ENCODE peak calls at places on chromosome 13, in four cellular contexts. Z is HepG2, D is GM12878, F is H1. T is an unnamed sample.
A peak's percentile ranks its signal among the peaks of the same experiment; 100 is the strongest.

GRCh38 chr13:83498486-83499190 is 383.6 kb downstream of the SLITRK1 start:
- DNase-seq in Z (no peak), D (no peak), F (no peak), T (no peak)

GRCh38 chr13:99956473-99957349 is 14.9 kb downstream of the ZIC5 start:
- DNase-seq in F (peak; percentile 70), Z (peak; percentile 81), D (no peak), T (no peak)

GRCh38 chr13:50085063-50085462 is 69.8 kb downstream of the KCNRG start:
- DNase-seq in F (no peak), D (no peak), Z (peak; percentile 20), T (no peak)

GRCh38 chr13:65309906-65310305 is 1920.2 kb downstream of the PCDH9 start:
- DNase-seq in D (no peak), F (no peak), Z (no peak), T (no peak)

GRCh38 chr13:92260363-92260762 is 861.9 kb downstream of the GPC5 start:
- DNase-seq in F (no peak), D (no peak), Z (no peak), T (no peak)

GRCh38 chr13:51581148-51581820 is 3.0 kb upstream of the WDFY2 start:
- DNase-seq in F (no peak), D (no peak), Z (no peak), T (no peak)

GRCh38 chr13:113458218-113459065 is 5.2 kb upstream of the ADPRHL1 start:
- DNase-seq in D (no peak), F (no peak), Z (peak; percentile 13), T (peak; percentile 30)

GRCh38 chr13:108657520-108657919 is 28.1 kb downstream of the MYO16 start:
- DNase-seq in F (no peak), D (no peak), Z (no peak), T (no peak)

GRCh38 chr13:20258208-20258962 is 26.3 kb upstream of the GJB6 start:
- DNase-seq in D (no peak), Z (no peak), F (no peak), T (no peak)

GRCh38 chr13:27321619-27322385 is 51.2 kb downstream of the RASL11A start:
- DNase-seq in Z (no peak), D (no peak), F (no peak), T (no peak)

GRCh38 chr13:73521291-73521626 is 462.5 kb downstream of the KLF5 start:
- DNase-seq in D (no peak), F (no peak), Z (no peak), T (no peak)

GRCh38 chr13:99871249-99871898 is 100.2 kb downstream of the ZIC5 start:
- DNase-seq in F (no peak), D (no peak), Z (no peak), T (no peak)

GRCh38 chr13:19591864-19592263 is 30.5 kb upstream of the TPTE2 start:
- DNase-seq in F (no peak), D (no peak), Z (no peak), T (no peak)

GRCh38 chr13:38564751-38565150 is 122.1 kb upstream of the FREM2 start:
- DNase-seq in D (no peak), Z (no peak), F (no peak), T (no peak)

GRCh38 chr13:34347784-34348573 is 530.0 kb downstream of the RFC3 start:
- DNase-seq in F (no peak), D (no peak), Z (peak; percentile 5), T (no peak)

GRCh38 chr13:68929055-68929454 is 1178.6 kb upstream of the ATXN8OS start:
- DNase-seq in F (no peak), D (no peak), Z (no peak), T (no peak)

GRCh38 chr13:38685974-38686571 is 804 bp upstream of the FREM2 start:
- DNase-seq in Z (no peak), D (no peak), F (no peak), T (peak; percentile 8)

GRCh38 chr13:46160474-46161066 is 21.4 kb downstream of the LCP1 start:
- DNase-seq in F (no peak), D (no peak), Z (peak; percentile 58), T (peak; percentile 40)

GRCh38 chr13:52921194-52921593 is 72.8 kb upstream of the PCDH8 start:
- DNase-seq in Z (no peak), F (no peak), D (peak; percentile 72), T (no peak)

GRCh38 chr13:99660101-99660500 is 158.8 kb downstream of the TM9SF2 start:
- DNase-seq in Z (no peak), F (peak; percentile 27), D (no peak), T (no peak)

GRCh38 chr13:27919934-27920676 is at the start of gene PDX1:
- DNase-seq in Z (no peak), F (peak; percentile 81), D (no peak), T (no peak)

GRCh38 chr13:42571895-42572294 is 2.1 kb upstream of the TNFSF11 start:
- DNase-seq in Z (no peak), F (no peak), D (no peak), T (no peak)

GRCh38 chr13:42569576-42570344 is 4.2 kb upstream of the TNFSF11 start:
- DNase-seq in Z (no peak), F (no peak), D (no peak), T (no peak)

GRCh38 chr13:42561752-42562467 is 12.0 kb upstream of the TNFSF11 start:
- DNase-seq in F (no peak), Z (no peak), D (no peak), T (no peak)

DNA sequence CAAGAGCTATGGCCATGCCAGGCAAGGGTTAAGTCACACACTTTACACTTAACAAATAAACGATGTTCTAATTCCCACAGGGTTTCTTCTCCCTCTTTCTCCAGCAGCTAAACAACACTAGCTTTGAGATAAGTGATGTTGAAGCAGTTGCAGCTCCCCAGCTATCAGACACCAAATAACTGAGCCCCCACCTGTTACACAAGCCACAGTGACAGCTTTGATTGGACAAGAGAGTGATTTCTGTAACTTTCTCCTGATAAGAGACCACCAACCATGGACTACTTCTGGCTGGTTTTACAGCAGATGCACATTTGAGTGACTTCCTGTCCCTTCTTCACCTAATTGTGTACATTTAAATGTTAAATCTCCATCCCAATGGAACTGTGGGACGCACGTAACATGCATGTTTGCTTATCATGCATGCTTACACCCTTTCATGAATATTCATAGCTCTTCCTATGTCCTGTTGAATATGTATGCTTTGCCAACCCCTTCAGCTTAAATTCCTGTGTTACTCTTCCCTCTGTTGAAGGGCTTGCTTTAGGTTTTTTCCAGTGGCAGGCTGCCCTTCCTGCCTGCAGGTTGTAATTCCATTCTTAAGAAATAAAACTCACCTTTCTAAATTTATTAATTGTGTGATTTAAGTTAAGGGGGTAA is 6.1 kb upstream of the TNFSF11 start:
- DNase-seq in Z (no peak), D (no peak), F (no peak), T (no peak)
- H3K9ac ChIP-seq in Z (no peak overlapping the region), D (no peak overlapping the region), F (no peak overlapping the region), T (no peak overlapping the region)

GRCh38 chr13:60662595-60662994 is 265.6 kb downstream of the TDRD3 start:
- DNase-seq in F (no peak), D (no peak), Z (no peak), T (no peak)

GRCh38 chr13:60663788-60664187 is 266.8 kb downstream of the TDRD3 start:
- DNase-seq in F (no peak), D (no peak), Z (no peak), T (no peak)

DNA sequence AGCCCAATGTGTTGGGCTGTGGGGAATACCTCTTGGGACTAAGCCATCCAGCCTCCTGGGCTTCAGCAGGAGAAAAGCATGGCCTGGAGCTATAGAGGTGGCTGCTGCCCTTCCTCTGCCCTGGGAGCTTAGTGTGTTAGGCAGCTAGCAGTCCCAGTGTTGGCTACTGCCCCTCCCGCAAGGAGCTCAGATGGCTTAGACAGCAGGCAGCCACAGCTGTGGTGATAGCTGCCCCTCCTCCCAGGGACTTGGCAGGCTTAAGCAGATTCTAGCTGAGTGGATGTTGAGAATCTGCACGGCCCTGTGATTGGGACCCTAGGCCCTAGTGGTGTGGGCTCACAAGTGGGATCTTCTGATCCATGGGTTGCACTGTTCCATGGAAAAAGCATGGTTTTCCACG is 264.5 kb downstream of the TDRD3 start:
- DNase-seq in F (no peak), Z (no peak), D (no peak), T (no peak)
- TF ChIP-seq SUZ12 in F (no peak), Z (no peak), D (no peak), T (no peak)

GRCh38 chr13:29515372-29515771 is 80.1 kb downstream of the SLC7A1 start:
- DNase-seq in D (no peak), F (no peak), Z (no peak), T (no peak)

GRCh38 chr13:29516880-29517279 is 78.6 kb downstream of the SLC7A1 start:
- DNase-seq in D (no peak), F (no peak), Z (no peak), T (no peak)

GRCh38 chr13:29514720-29515310 is 80.7 kb downstream of the SLC7A1 start:
- DNase-seq in F (no peak), D (no peak), Z (no peak), T (no peak)

GRCh38 chr13:29513981-29514719 is 81.3 kb downstream of the SLC7A1 start:
- DNase-seq in D (no peak), F (no peak), Z (no peak), T (no peak)

DNA sequence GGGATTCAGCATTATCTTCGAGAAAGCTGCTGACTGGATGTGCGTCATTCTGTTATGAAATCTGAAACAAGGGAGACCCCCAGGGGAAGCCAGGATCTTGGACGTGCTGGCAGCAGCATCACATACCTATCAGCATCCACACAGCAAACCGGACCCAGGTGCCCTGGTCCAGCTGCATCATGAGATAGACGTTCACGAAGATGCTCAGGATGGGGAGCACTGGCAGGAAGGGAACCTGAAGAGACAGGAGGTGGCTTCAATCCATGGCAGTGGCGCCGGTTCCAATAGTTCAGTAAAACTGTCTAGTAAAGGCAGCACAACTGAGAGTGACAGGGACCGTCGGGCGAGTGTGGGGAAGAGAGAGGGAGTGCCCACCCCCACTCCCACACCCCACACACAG is 79.5 kb downstream of the SLC7A1 start:
- DNase-seq in F (no peak), D (no peak), Z (no peak), T (no peak)
- H3K9ac ChIP-seq in F (no peak overlapping the region), D (no peak overlapping the region), Z (no peak overlapping the region), T (no peak overlapping the region)

DNA sequence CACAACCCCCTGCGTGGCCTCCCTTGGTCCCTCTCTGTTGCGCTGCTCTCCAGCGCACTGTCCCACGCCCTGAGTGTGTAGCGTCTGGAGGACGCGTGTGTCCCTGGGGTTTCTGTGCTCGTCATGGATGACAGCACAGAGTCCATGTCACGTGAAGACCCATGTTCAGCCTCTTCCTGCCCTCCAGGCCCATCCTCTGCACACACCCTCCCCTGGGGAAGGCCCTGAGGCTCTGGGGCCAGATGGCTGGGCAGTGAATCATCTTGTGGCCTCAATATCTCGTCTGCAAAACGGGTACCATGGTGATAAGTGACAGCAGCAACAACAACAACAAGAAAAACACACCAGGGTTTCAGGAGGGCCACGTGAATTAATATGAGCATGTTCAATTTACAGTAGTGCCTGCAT is 71.5 kb upstream of the ARHGEF7 start:
- DNase-seq in D (no peak), F (peak; percentile 33), Z (no peak), T (no peak)
- TF ChIP-seq SUZ12 in D (no peak), F (no peak), Z (no peak), T (no peak)

GRCh38 chr13:105972811-105973590 is 562.5 kb downstream of the EFNB2 start:
- DNase-seq in F (no peak), D (no peak), Z (no peak), T (no peak)
- H3K9ac ChIP-seq in F (no peak overlapping the region), D (no peak overlapping the region), Z (no peak overlapping the region), T (no peak overlapping the region)